ENCODE peak calls at places on chromosomes 12 and 14, in seven cellular contexts. W is stimulated activated CD4-positive, alpha-beta T cell treated with anti-CD3 and anti-CD28 coated beads, Interleukin-4, amount 100 ng/mL, for 4 hours; D is MM.1S; O is endothelial cell; X is posterior cingulate gyrus; U is WTC11; P is sigmoid colon. G is an unnamed sample.

GRCh38 chr14:67137744-67138371 is 51.4 kb upstream of the GARIN2 start:
- DNase-seq in W (no peak), D (peak), O (no peak), X (no peak), U (no peak), P (no peak), G (no peak)

GRCh38 chr12:64796205-64796845 is 28.1 kb upstream of the TBC1D30 start:
- DNase-seq in W (peak), D (peak), O (peak), X (no peak), U (peak), P (no peak), G (peak)

GRCh38 chr14:34502826-34503225 is 36.7 kb downstream of the EAPP start:
- DNase-seq in W (no peak), D (no peak), O (no peak), X (no peak), U (no peak), P (no peak), G (no peak)

GRCh38 chr12:132329739-132330548 is 555 bp upstream of the GALNT9 start:
- DNase-seq in W (no peak), D (no peak), O (no peak), X (no peak), U (no peak), P (no peak), G (no peak)

GRCh38 chr12:2641209-2641608 is 153.6 kb upstream of the FKBP4 start:
- DNase-seq in W (no peak), D (peak), O (peak), X (no peak), U (peak), P (peak), G (peak)

GRCh38 chr12:53770281-53770680 is 18.5 kb upstream of the CISTR start:
- DNase-seq in W (no peak), D (no peak), O (no peak), X (no peak), U (no peak), P (no peak), G (no peak)

GRCh38 chr12:62190921-62191746 is 69.1 kb upstream of the USP15 start:
- DNase-seq in W (peak), D (no peak), O (peak), X (peak), U (peak), P (no peak), G (peak)

GRCh38 chr14:31835049-31835448 is 242.1 kb upstream of the ARHGAP5 start:
- DNase-seq in W (no peak), D (no peak), O (no peak), X (no peak), U (no peak), P (no peak), G (no peak)

GRCh38 chr12:114508529-114509129 is 102.7 kb upstream of the TBX5 start:
- DNase-seq in W (peak), D (peak), O (peak), X (peak), U (peak), P (peak), G (peak)

GRCh38 chr12:41437578-41437977 is 249.5 kb downstream of the PDZRN4 start:
- DNase-seq in W (no peak), D (peak), O (no peak), X (no peak), U (no peak), P (no peak), G (no peak)

GRCh38 chr12:129984097-129984496 is 80.3 kb upstream of the TMEM132D start:
- DNase-seq in W (no peak), D (no peak), O (no peak), X (no peak), U (no peak), P (no peak), G (no peak)

GRCh38 chr14:87615822-87616679 is 376.9 kb downstream of the GALC start:
- DNase-seq in W (peak), D (peak), O (peak), X (peak), U (peak), P (peak), G (peak)

GRCh38 chr14:96249016-96249415 is 7.0 kb upstream of the BDKRB1 start:
- DNase-seq in W (no peak), D (no peak), O (no peak), X (no peak), U (no peak), P (peak), G (no peak)

GRCh38 chr12:14454098-14454907 is 88.8 kb downstream of the ATF7IP start:
- DNase-seq in W (no peak), D (peak), O (peak), X (no peak), U (peak), P (no peak), G (no peak)

GRCh38 chr14:103943673-103944072 is 1.3 kb upstream of the RD3L start:
- DNase-seq in W (no peak), D (no peak), O (no peak), X (no peak), U (no peak), P (no peak), G (no peak)

GRCh38 chr12:62977419-62977818 is 42.5 kb upstream of the PPM1H start:
- DNase-seq in W (no peak), D (no peak), O (no peak), X (no peak), U (no peak), P (no peak), G (no peak)

GRCh38 chr12:18400186-18400585 is 138.9 kb downstream of the PIK3C2G start:
- DNase-seq in W (no peak), D (no peak), O (no peak), X (no peak), U (no peak), P (no peak), G (no peak)

GRCh38 chr14:93962701-93963601 is 13.4 kb downstream of the ASB2 start:
- DNase-seq in W (no peak), D (peak), O (no peak), X (no peak), U (no peak), P (no peak), G (no peak)

GRCh38 chr14:95211721-95212504 is 54.6 kb upstream of the DICER1 start:
- DNase-seq in W (no peak), D (no peak), O (no peak), X (no peak), U (no peak), P (peak), G (no peak)

GRCh38 chr12:54405573-54405972 is 13.5 kb downstream of the ITGA5 start:
- DNase-seq in W (no peak), D (no peak), O (no peak), X (no peak), U (no peak), P (no peak), G (no peak)

GRCh38 chr14:82905762-82906161 is 1372.1 kb upstream of the SEL1L start:
- DNase-seq in W (no peak), D (no peak), O (no peak), X (no peak), U (no peak), P (no peak), G (no peak)

GRCh38 chr12:195191-195590 is 18.8 kb downstream of the SLC6A12 start:
- DNase-seq in W (no peak), D (no peak), O (no peak), X (no peak), U (no peak), P (no peak), G (no peak)

GRCh38 chr12:111643428-111643826 is 42.3 kb downstream of the BRAP start:
- DNase-seq in W (no peak), D (no peak), O (no peak), X (no peak), U (no peak), P (no peak), G (no peak)

GRCh38 chr12:57887631-57888406 is 41.3 kb upstream of the CTDSP2 start:
- DNase-seq in W (no peak), D (no peak), O (no peak), X (no peak), U (peak), P (no peak), G (no peak)

GRCh38 chr12:70365398-70365647 is 767 bp upstream of the KCNMB4 start:
- DNase-seq in W (peak), D (no peak), O (no peak), X (no peak), U (peak), P (no peak), G (peak)

GRCh38 chr14:22334627-22335026 is 254.4 kb downstream of the DAD1 start:
- DNase-seq in W (no peak), D (no peak), O (no peak), X (no peak), U (no peak), P (no peak), G (no peak)

GRCh38 chr12:104473374-104473983 is 16.7 kb downstream of the CHST11 start:
- DNase-seq in W (no peak), D (no peak), O (no peak), X (no peak), U (no peak), P (no peak), G (no peak)

GRCh38 chr12:76085159-76085868 is 829 bp upstream of the NAP1L1 start:
- DNase-seq in W (no peak), D (peak), O (no peak), X (no peak), U (no peak), P (no peak), G (no peak)

GRCh38 chr14:60622210-60622919 is 26.9 kb downstream of the SIX1 start:
- DNase-seq in W (no peak), D (no peak), O (no peak), X (no peak), U (no peak), P (no peak), G (no peak)

GRCh38 chr12:79408665-79409064 is 282.1 kb downstream of the PAWR start:
- DNase-seq in W (no peak), D (no peak), O (no peak), X (no peak), U (no peak), P (no peak), G (no peak)

GRCh38 chr12:10285919-10286318 is 21.8 kb upstream of the KLRD1 start:
- DNase-seq in W (no peak), D (no peak), O (no peak), X (no peak), U (no peak), P (no peak), G (no peak)

GRCh38 chr14:31441273-31442110 is 15.8 kb downstream of the DTD2 start:
- DNase-seq in W (no peak), D (no peak), O (no peak), X (no peak), U (no peak), P (no peak), G (no peak)

GRCh38 chr14:59507063-59507751 is 22.9 kb downstream of the JKAMP start:
- DNase-seq in W (peak), D (peak), O (peak), X (peak), U (peak), P (no peak), G (peak)